ENCODE peak calls at places on chromosomes 6 and 20, in four cellular contexts. V is RWPE1, L is dorsolateral prefrontal cortex, X is tibial nerve. P is an unnamed sample.

GRCh38 chr6:10081075-10081474 is 333.8 kb downstream of the TFAP2A start:
- DNase-seq in V (peak), X (no peak), L (no peak), P (no peak)

GRCh38 chr6:11496152-11497060 is 41.1 kb upstream of the TMEM170B start:
- DNase-seq in X (peak), L (peak), V (peak), P (no peak)

GRCh38 chr6:26363882-26364825 is 844 bp upstream of the BTN3A2 start:
- DNase-seq in X (no peak), V (peak), L (no peak), P (no peak)

GRCh38 chr20:13684566-13685222 is 46.0 kb upstream of the TASP1 start:
- DNase-seq in V (no peak), L (no peak), X (no peak), P (no peak)

GRCh38 chr20:1391640-1392442 is 1.0 kb downstream of the FKBP1A start:
- DNase-seq in L (no peak), X (no peak), V (no peak), P (peak)

GRCh38 chr6:154683756-154684523 is 49.3 kb upstream of the SCAF8 start:
- DNase-seq in V (peak), L (no peak), X (no peak), P (no peak)

GRCh38 chr20:33552519-33552918 is 62.6 kb downstream of the CBFA2T2 start:
- DNase-seq in X (no peak), L (no peak), V (no peak), P (no peak)

GRCh38 chr6:11343963-11344714 is 111.7 kb upstream of the NEDD9 start:
- DNase-seq in V (peak), L (no peak), X (no peak), P (no peak)

GRCh38 chr20:52231230-52231746 is 39.7 kb upstream of the ZFP64 start:
- DNase-seq in X (no peak), V (no peak), L (no peak), P (no peak)

GRCh38 chr6:75893058-75893775 is 144.2 kb downstream of the MYO6 start:
- DNase-seq in V (peak), X (no peak), L (no peak), P (no peak)

GRCh38 chr20:23841693-23842092 is 15.2 kb upstream of the CST2 start:
- DNase-seq in L (no peak), V (no peak), X (no peak), P (no peak)

GRCh38 chr6:34768148-34768547 is 10.8 kb downstream of the SNRPC start:
- DNase-seq in L (no peak), V (no peak), X (no peak), P (no peak)

GRCh38 chr6:74357329-74357728 is 661.3 kb downstream of the CD109 start:
- DNase-seq in V (no peak), X (no peak), L (no peak), P (no peak)

GRCh38 chr20:9977629-9978028 is 57.2 kb upstream of the ANKEF1 start:
- DNase-seq in L (no peak), X (no peak), V (no peak), P (no peak)

GRCh38 chr6:157531169-157531985 is 150.4 kb downstream of the ZDHHC14 start:
- DNase-seq in V (no peak), L (no peak), X (no peak), P (no peak)

GRCh38 chr6:11069760-11070159 is 23.9 kb upstream of the SMIM13 start:
- DNase-seq in X (no peak), V (no peak), L (no peak), P (no peak)

GRCh38 chr20:37342231-37343177 is 3.4 kb upstream of the SRC start:
- DNase-seq in V (no peak), L (no peak), X (no peak), P (no peak)

GRCh38 chr6:38192011-38192410 is 372.5 kb downstream of the ZFAND3 start:
- DNase-seq in L (no peak), V (no peak), X (no peak), P (no peak)

GRCh38 chr6:125639621-125640020 is 109.8 kb upstream of the HEY2 start:
- DNase-seq in V (no peak), X (no peak), L (no peak), P (no peak)

GRCh38 chr6:34200340-34200971 is 36.2 kb upstream of the HMGA1 start:
- DNase-seq in X (no peak), V (no peak), L (no peak), P (no peak)

GRCh38 chr6:119446623-119447008 is 97.1 kb upstream of the MAN1A1 start:
- DNase-seq in V (no peak), L (no peak), X (no peak), P (no peak)

GRCh38 chr20:20606046-20606445 is 106.4 kb downstream of the RALGAPA2 start:
- DNase-seq in X (no peak), V (no peak), L (no peak), P (no peak)

GRCh38 chr6:75210885-75211739 is 5.3 kb upstream of the COL12A1 start:
- DNase-seq in X (no peak), V (peak), L (no peak), P (no peak)

GRCh38 chr6:4253604-4254211 is 118.3 kb upstream of the ECI2 start:
- DNase-seq in X (no peak), V (peak), L (no peak), P (no peak)

GRCh38 chr20:21228511-21228910 is 74.6 kb upstream of the XRN2 start:
- DNase-seq in V (no peak), L (no peak), X (no peak), P (no peak)

GRCh38 chr6:164200071-164200470 is 785.6 kb downstream of the QKI start:
- DNase-seq in L (no peak), V (no peak), X (no peak), P (no peak)

GRCh38 chr6:47256361-47256760 is 53.3 kb downstream of the TNFRSF21 start:
- DNase-seq in X (no peak), L (no peak), V (no peak), P (no peak)

GRCh38 chr6:105862936-105863603 is 223.1 kb upstream of the PRDM1 start:
- DNase-seq in L (no peak), X (no peak), V (no peak), P (no peak)

GRCh38 chr20:1211954-1212497 is 8.8 kb downstream of the C20orf202 start:
- DNase-seq in L (no peak), X (no peak), V (no peak), P (no peak)

GRCh38 chr20:36275011-36275410 is 31.1 kb upstream of the DLGAP4 start:
- DNase-seq in V (no peak), X (no peak), L (no peak), P (no peak)
- H3K27ac ChIP-seq in V (no peak), X (no peak), L (no peak), P (no peak)

DNA sequence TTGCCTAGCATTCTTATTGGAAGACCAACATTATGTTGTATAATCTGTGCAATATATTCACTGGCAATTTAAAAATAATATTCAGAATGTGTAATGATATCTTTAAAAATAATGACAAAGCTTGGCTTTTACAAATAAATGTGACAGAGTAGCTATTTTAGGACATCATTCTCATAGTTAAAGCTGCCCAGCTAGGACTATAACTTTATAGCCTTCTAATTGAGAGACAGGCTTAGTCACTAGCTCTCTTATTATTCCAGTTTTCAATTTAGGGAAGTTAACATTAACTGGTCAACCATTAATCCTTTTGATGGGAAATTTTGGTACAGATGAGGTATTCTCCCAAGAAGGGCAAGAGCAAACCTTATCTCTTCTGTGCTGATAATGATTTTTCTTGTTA is 197.3 kb downstream of the CLVS2 start:
- DNase-seq in L (no peak), X (no peak), V (no peak), P (no peak)
- H3K27ac ChIP-seq in L (no peak), X (no peak), V (no peak), P (no peak)

GRCh38 chr6:15429146-15430110 is 183.6 kb downstream of the JARID2 start:
- DNase-seq in X (no peak), V (no peak), L (no peak), P (no peak)
- H3K27ac ChIP-seq in X (no peak), V (no peak), L (no peak), P (no peak)

GRCh38 chr20:62688855-62689460 is 19.7 kb upstream of the NTSR1 start:
- DNase-seq in X (no peak), V (peak), L (no peak), P (no peak)
- H3K27ac ChIP-seq in X (no peak), V (peak), L (no peak), P (no peak)

P was measured in lower lobe of right lung.